ENCODE peak calls at places on chromosomes 16 and 17, in eight cellular contexts. X is Kasumi-1; G is neural progenitor cell; Z is fibroblast of the aortic adventitia; U is stimulated activated CD4-positive, alpha-beta T cell treated with anti-CD3 and anti-CD28 coated beads, Interleukin-1b, Interleukin-23, amount 100 ng/mL, for 1 hour; J is germinal center; P is KBM-7; I is iPS DF 19.7. M is an unnamed sample.

GRCh38 chr17:65277576-65277975 is 140.4 kb downstream of the RGS9 start:
- DNase-seq in X (no peak), G (no peak), Z (peak), U (no peak), J (no peak), P (no peak), I (no peak), M (no peak)

GRCh38 chr17:75904749-75905521 is at the start of gene MRPL38:
- DNase-seq in X (peak), G (peak), Z (peak), U (peak), J (peak), P (peak), I (peak), M (peak)

GRCh38 chr17:30922235-30922993 is 669 bp downstream of the ADAP2 start:
- DNase-seq in X (no peak), G (peak), Z (no peak), U (no peak), J (peak), P (no peak), I (no peak), M (peak)

GRCh38 chr17:40253565-40253964 is 34.1 kb upstream of the CDC6 start:
- DNase-seq in X (no peak), G (no peak), Z (no peak), U (no peak), J (no peak), P (no peak), I (no peak), M (no peak)

GRCh38 chr17:63824362-63824761 is 2.9 kb upstream of the PSMC5 start:
- DNase-seq in X (no peak), G (no peak), Z (no peak), U (no peak), J (no peak), P (no peak), I (no peak), M (no peak)

GRCh38 chr17:82127704-82128103 is 29.7 kb upstream of the FASN start:
- DNase-seq in X (no peak), G (no peak), Z (no peak), U (no peak), J (no peak), P (no peak), I (no peak), M (no peak)

GRCh38 chr17:38911081-38911730 is 14.2 kb upstream of the LASP1NB start:
- DNase-seq in X (no peak), G (no peak), Z (no peak), U (no peak), J (no peak), P (no peak), I (no peak), M (peak)

GRCh38 chr17:17874478-17874877 is 37.7 kb upstream of the SREBF1 start:
- DNase-seq in X (no peak), G (no peak), Z (peak), U (no peak), J (no peak), P (no peak), I (no peak), M (no peak)

GRCh38 chr16:86214326-86215232 is 295.7 kb upstream of the FOXF1 start:
- DNase-seq in X (no peak), G (no peak), Z (peak), U (no peak), J (no peak), P (no peak), I (no peak), M (no peak)

GRCh38 chr16:67979955-67980678 is at the start of gene DPEP3:
- DNase-seq in X (no peak), G (no peak), Z (no peak), U (no peak), J (no peak), P (no peak), I (no peak), M (peak)